ENCODE peak calls at places on chromosomes 1 and 21, in four cellular contexts. One of them, this sample, is unnamed. For H3K4me1, the result is how much of the 10 kb centered on the place peaks cover.

GRCh38 chr21:37006521-37007291 is at the start of gene RIPPLY3:
- DNase-seq in HepG2: no peak
- DNase-seq in H1: peak
- DNase-seq in GM12878: no peak
- DNase-seq in this sample: no peak

GRCh38 chr21:35904995-35905972 is 155.0 kb downstream of the SETD4 start:
- DNase-seq in H1: no peak
- DNase-seq in HepG2: no peak
- DNase-seq in GM12878: no peak
- DNase-seq in this sample: no peak

GRCh38 chr1:5551274-5551966 is 440.8 kb downstream of the NPHP4 start:
- DNase-seq in HepG2: peak
- DNase-seq in H1: no peak
- DNase-seq in GM12878: no peak
- DNase-seq in this sample: no peak

GRCh38 chr1:150164769-150165168 is 15.1 kb downstream of the PLEKHO1 start:
- DNase-seq in H1: no peak
- DNase-seq in GM12878: no peak
- DNase-seq in HepG2: no peak
- DNase-seq in this sample: no peak

GRCh38 chr1:23657659-23658275 is 33.8 kb upstream of the RPL11 start:
- DNase-seq in HepG2: peak
- DNase-seq in H1: peak
- DNase-seq in GM12878: no peak
- DNase-seq in this sample: peak

GRCh38 chr21:43868461-43868860 is 3.4 kb downstream of the AGPAT3 start:
- DNase-seq in GM12878: no peak
- DNase-seq in H1: no peak
- DNase-seq in HepG2: no peak
- DNase-seq in this sample: no peak

GRCh38 chr1:97726386-97726785 is 194.4 kb downstream of the DPYD start:
- DNase-seq in GM12878: no peak
- DNase-seq in HepG2: no peak
- DNase-seq in H1: no peak
- DNase-seq in this sample: no peak

GRCh38 chr1:118148034-118148433 is 37.0 kb downstream of the SPAG17 start:
- DNase-seq in H1: no peak
- DNase-seq in GM12878: no peak
- DNase-seq in HepG2: no peak
- DNase-seq in this sample: no peak

GRCh38 chr21:34724131-34724856 is 55.5 kb downstream of the CLIC6 start:
- DNase-seq in H1: no peak
- DNase-seq in HepG2: no peak
- DNase-seq in GM12878: no peak
- DNase-seq in this sample: no peak

GRCh38 chr1:225480825-225481434 is 53.1 kb upstream of the LBR start:
- DNase-seq in H1: peak
- DNase-seq in HepG2: peak
- DNase-seq in GM12878: no peak
- DNase-seq in this sample: peak

GRCh38 chr1:54356680-54357147 is 49.5 kb downstream of the SSBP3 start:
- DNase-seq in GM12878: peak
- DNase-seq in HepG2: no peak
- DNase-seq in H1: no peak
- DNase-seq in this sample: no peak

GRCh38 chr1:230072296-230072695 is 5.3 kb downstream of the GALNT2 start:
- DNase-seq in H1: peak
- DNase-seq in HepG2: no peak
- DNase-seq in GM12878: no peak
- DNase-seq in this sample: no peak

GRCh38 chr1:109396971-109397370 is 747 bp downstream of the SORT1 start:
- DNase-seq in GM12878: no peak
- DNase-seq in HepG2: no peak
- DNase-seq in H1: no peak
- DNase-seq in this sample: no peak

GRCh38 chr21:14056771-14057191 is 154.0 kb downstream of the LIPI start:
- DNase-seq in HepG2: no peak
- DNase-seq in H1: no peak
- DNase-seq in GM12878: no peak
- DNase-seq in this sample: no peak

GRCh38 chr1:30618335-30618747 is 105.0 kb downstream of the MATN1 start:
- DNase-seq in HepG2: no peak
- DNase-seq in H1: no peak
- DNase-seq in GM12878: no peak
- DNase-seq in this sample: no peak

GRCh38 chr1:79859212-79859948 is 852.9 kb upstream of the ADGRL4 start:
- DNase-seq in H1: no peak
- DNase-seq in GM12878: no peak
- DNase-seq in HepG2: no peak
- DNase-seq in this sample: no peak

GRCh38 chr1:15354580-15354965 is 55.1 kb upstream of the EFHD2 start:
- DNase-seq in H1: no peak
- DNase-seq in GM12878: no peak
- DNase-seq in HepG2: no peak
- DNase-seq in this sample: no peak

DNA sequence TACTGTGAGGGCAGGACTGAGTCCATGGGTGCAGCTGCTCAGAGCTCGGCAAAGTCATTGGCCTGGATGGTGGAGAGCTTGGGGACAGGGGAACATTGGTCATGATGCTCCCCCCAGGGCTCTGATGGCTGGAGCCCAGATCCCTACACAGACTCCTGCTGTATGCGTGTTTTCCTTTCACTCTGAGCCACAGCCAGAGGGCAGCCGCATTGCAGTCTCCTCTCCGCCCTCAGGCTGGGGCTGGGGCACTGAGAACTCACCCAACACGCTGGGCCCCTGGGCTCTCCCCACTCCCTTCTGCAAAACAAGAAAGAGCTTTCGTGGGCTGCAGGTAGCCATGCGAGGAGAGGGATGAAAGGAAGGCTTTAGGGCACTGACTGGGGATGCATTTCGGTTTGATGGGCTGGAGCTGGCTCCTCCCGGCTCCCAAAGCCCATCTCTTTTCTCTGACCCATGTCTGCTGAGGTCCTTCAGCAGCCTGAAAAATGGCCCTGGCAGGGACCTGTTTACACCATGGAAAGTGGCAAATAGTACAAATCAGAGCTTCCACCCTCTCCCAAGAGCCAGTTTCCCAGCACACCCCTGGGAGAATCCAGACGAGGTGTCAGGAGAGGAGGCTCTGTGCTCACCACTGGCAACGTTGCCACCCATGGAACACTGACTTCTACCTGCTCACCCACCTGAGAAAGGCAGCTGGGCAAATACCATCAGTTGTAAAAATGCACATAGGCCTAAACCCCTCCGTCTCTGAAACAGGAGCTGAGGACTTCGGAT is 43.9 kb downstream of the CAPN2 start:
- DNase-seq in GM12878: no peak
- DNase-seq in H1: no peak
- DNase-seq in HepG2: no peak
- DNase-seq in this sample: no peak
- TF ChIP-seq SUZ12 in GM12878: no peak
- TF ChIP-seq SUZ12 in H1: no peak
- TF ChIP-seq SUZ12 in HepG2: no peak
- TF ChIP-seq SUZ12 in this sample: no peak

DNA sequence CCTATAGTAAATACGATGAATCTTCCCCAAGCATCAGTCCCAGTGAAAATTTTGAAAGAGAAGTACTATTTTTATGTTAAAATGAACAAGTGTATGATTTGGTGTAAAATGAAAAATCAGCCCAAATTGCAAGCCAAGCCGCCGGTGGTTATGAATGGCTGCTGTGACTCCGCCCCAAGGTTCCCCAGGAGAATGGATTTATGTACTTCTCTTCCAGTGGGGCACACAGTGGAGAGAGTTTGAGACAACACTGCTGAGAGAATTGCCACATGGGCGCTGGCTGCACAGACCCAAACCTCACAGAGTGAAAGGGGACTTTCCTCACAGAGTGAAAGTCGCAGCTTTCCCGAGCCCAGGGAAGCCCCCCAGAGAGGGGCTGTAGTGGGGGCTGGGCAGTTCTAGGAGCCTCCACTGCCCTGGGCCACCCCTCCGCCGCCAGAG is 24.0 kb downstream of the CDK18 start:
- DNase-seq in GM12878: no peak
- DNase-seq in HepG2: no peak
- DNase-seq in H1: no peak
- DNase-seq in this sample: no peak
- H3K4me3 ChIP-seq in GM12878: no peak
- H3K4me3 ChIP-seq in HepG2: no peak
- H3K4me3 ChIP-seq in H1: no peak
- H3K4me3 ChIP-seq in this sample: no peak

GRCh38 chr1:41734201-41734915 is 184.4 kb downstream of the HIVEP3 start:
- DNase-seq in HepG2: no peak
- DNase-seq in GM12878: no peak
- DNase-seq in H1: no peak
- DNase-seq in this sample: no peak
- H3K4me1 ChIP-seq in HepG2: under half
- H3K4me1 ChIP-seq in GM12878: under half
- H3K4me1 ChIP-seq in H1: under half
- H3K4me1 ChIP-seq in this sample: under half

DNA sequence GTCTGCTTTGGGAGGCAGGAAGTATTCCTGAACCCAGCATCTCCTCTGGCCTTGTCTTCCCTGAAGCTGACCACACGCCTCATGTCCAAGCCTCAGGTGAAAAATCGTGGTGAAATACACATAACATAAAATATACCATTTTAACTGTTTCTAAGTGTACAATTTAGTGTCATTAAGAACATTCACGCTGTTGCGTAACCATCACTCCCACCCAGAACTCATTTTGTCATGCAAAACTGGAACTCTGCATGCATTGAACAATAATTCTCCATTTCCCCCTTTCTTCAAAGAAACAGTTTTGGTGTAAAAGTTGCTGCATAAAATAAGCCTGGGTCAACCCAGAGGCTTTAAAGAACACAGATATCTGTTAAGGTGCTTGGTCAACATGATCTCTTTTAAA is 93.5 kb downstream of the PLD5 start:
- DNase-seq in H1: no peak
- DNase-seq in HepG2: no peak
- DNase-seq in GM12878: no peak
- DNase-seq in this sample: no peak
- TF ChIP-seq SUZ12 in H1: no peak
- TF ChIP-seq SUZ12 in HepG2: no peak
- TF ChIP-seq SUZ12 in GM12878: no peak
- TF ChIP-seq SUZ12 in this sample: no peak

GRCh38 chr1:151800830-151801229 is 4.4 kb downstream of the LINGO4 start:
- DNase-seq in HepG2: no peak
- DNase-seq in H1: no peak
- DNase-seq in GM12878: no peak
- DNase-seq in this sample: no peak
- H3K4me3 ChIP-seq in HepG2: no peak
- H3K4me3 ChIP-seq in H1: no peak
- H3K4me3 ChIP-seq in GM12878: no peak
- H3K4me3 ChIP-seq in this sample: no peak

DNA sequence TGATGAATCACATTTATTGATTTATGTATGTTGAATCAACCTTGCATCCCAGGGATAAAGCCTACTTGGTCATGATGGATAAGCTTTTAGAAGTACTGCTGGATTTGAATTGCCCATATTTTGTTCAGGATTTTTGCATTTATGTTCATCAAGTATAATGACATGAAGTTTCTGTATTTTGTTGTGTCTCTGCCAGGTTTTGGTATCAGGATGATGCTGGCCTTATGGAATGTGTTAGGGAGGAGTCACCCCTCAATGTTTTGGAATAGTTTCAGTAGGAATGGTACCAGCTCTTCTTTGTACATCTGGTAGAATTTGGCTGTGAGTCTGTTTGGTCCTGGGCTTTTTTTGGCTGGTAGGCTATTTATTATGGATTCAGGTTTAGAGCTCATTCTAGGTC is 1643.1 kb upstream of the B3GALT2 start:
- DNase-seq in H1: no peak
- DNase-seq in GM12878: no peak
- DNase-seq in HepG2: no peak
- DNase-seq in this sample: no peak
- H3K4me1 ChIP-seq in H1: under half
- H3K4me1 ChIP-seq in GM12878: under half
- H3K4me1 ChIP-seq in HepG2: under half
- H3K4me1 ChIP-seq in this sample: under half

DNA sequence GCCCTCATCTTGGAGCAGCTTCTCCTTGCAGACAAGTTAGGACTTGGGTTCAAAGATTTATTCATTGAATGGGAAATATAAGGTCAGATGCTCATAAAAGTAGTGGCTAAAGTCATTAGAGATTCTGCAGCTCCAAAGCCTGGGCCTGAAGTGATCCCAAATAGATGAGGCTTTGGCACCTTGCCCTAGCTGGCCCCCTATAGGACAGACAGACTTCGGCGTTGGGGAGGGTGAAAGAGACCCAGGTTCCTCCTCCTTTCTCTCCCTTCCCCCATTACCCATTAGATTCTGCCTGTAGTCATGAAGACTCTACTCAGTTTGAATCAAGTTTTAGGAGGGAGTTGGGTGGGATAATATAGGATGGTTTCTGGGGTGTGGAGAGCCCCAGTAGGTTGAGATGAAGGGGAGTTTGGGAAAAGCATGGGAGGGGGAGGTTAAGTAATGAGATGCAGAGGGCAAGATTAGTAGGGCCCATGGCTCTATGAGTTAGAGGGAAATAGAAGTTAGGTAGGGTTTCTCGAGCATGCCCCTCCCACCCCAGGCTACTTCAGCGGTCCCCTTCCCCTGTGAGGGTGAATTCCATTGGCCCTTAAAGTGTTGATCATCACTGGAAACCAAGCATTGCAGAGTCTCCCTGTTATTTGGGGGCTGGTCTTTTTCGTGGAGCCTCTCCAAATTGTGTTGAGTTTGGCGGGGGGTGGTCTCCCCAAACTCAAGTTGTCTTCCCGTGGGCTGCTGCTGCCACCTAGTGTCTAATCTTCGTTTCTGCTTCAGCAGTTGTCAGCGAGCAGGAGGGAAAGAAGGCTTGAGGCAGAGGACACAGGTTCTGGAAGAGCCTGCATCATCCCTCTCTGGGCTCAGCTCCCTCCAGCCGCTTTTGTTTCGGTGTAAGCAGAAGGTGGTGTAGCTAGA is 2.1 kb upstream of the AHDC1 start:
- DNase-seq in GM12878: no peak
- DNase-seq in H1: peak
- DNase-seq in HepG2: peak
- DNase-seq in this sample: peak
- TF ChIP-seq SUZ12 in GM12878: no peak
- TF ChIP-seq SUZ12 in H1: no peak
- TF ChIP-seq SUZ12 in HepG2: no peak
- TF ChIP-seq SUZ12 in this sample: no peak

DNA sequence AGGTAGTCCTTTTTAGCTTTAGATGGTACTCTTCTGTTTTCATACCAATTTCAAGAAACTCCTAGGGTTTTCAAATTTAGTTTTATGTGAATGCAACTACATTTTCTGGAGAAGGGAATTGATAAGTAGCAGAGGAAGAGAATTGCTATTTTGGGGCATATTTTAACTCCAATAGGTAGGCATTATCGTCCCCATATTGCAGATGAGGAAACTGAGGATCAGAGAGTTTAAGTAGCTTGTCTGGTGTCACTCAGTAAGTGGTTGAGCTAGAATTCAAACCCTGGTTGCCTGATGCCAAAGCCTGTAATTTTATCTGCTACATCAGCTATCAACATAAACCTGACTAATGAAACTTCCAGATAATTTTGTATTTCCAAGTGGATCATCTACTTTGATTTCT is 1.9 kb downstream of the NFYC start:
- DNase-seq in HepG2: no peak
- DNase-seq in H1: no peak
- DNase-seq in GM12878: no peak
- DNase-seq in this sample: no peak
- H3K4me3 ChIP-seq in HepG2: peak
- H3K4me3 ChIP-seq in H1: no peak
- H3K4me3 ChIP-seq in GM12878: peak
- H3K4me3 ChIP-seq in this sample: no peak